ENCODE peak calls at places on chromosome 3, in seven cellular contexts. N is HS-27A; Z is HCT116; S is NCI-H2081 treated with DMSO at 0.1 percent for 48 hours; M is activated CD8-positive, alpha-beta memory T cell treated with anti-CD3 and anti-CD28 coated beads, Interleukin-2, amount 10 ng/mL, durations not matched to agents 7 days and 5 days; X is psoas muscle; G is fibroblast of the conjunctiva. Y is an unnamed sample.

GRCh38 chr3:41200669-41201021 is 1.3 kb downstream of the CTNNB1 start:
- DNase-seq in N (no peak), Z (no peak), S (no peak), M (peak), X (no peak), G (peak), Y (no peak)

GRCh38 chr3:148866261-148866660 is 1.2 kb downstream of the CPA3 start:
- DNase-seq in N (peak), Z (no peak), S (no peak), M (no peak), X (no peak), G (no peak), Y (no peak)

GRCh38 chr3:38164136-38164965 is 986 bp upstream of the OXSR1 start:
- DNase-seq in N (no peak), Z (no peak), S (peak), M (no peak), X (no peak), G (no peak), Y (no peak)

GRCh38 chr3:8888296-8888915 is 74.9 kb downstream of the RAD18 start:
- DNase-seq in N (peak), Z (no peak), S (no peak), M (no peak), X (no peak), G (peak), Y (no peak)

GRCh38 chr3:35671483-35671882 is 32.2 kb downstream of the ARPP21 start:
- DNase-seq in N (no peak), Z (no peak), S (no peak), M (no peak), X (no peak), G (no peak), Y (no peak)

GRCh38 chr3:126713229-126713628 is 9.2 kb downstream of the CHCHD6 start:
- DNase-seq in N (no peak), Z (no peak), S (no peak), M (no peak), X (no peak), G (no peak), Y (no peak)

GRCh38 chr3:20575153-20575552 is 389.1 kb upstream of the SGO1 start:
- DNase-seq in N (peak), Z (no peak), S (no peak), M (no peak), X (no peak), G (no peak), Y (no peak)

GRCh38 chr3:99842826-99843589 is 25.3 kb downstream of the CMSS1 start:
- DNase-seq in N (peak), Z (peak), S (peak), M (no peak), X (no peak), G (peak), Y (no peak)

GRCh38 chr3:154195620-154196366 is 74.6 kb downstream of the ARHGEF26 start:
- DNase-seq in N (no peak), Z (no peak), S (no peak), M (no peak), X (no peak), G (no peak), Y (no peak)

GRCh38 chr3:138862924-138863775 is 28.4 kb upstream of the PIK3CB start:
- DNase-seq in N (peak), Z (peak), S (no peak), M (no peak), X (no peak), G (peak), Y (no peak)

GRCh38 chr3:19972056-19972455 is 25.2 kb downstream of the RAB5A start:
- DNase-seq in N (peak), Z (no peak), S (no peak), M (no peak), X (no peak), G (no peak), Y (no peak)

GRCh38 chr3:186630950-186631624 is 9.1 kb upstream of the FETUB start:
- DNase-seq in N (no peak), Z (no peak), S (no peak), M (no peak), X (no peak), G (no peak), Y (no peak)

GRCh38 chr3:136432685-136433084 is 182.5 kb downstream of the PCCB start:
- DNase-seq in N (no peak), Z (no peak), S (no peak), M (no peak), X (no peak), G (no peak), Y (no peak)

GRCh38 chr3:104588442-104588841 is 778.3 kb upstream of the ALCAM start:
- DNase-seq in N (no peak), Z (no peak), S (no peak), M (no peak), X (no peak), G (no peak), Y (no peak)

GRCh38 chr3:117553461-117553860 is 843.9 kb downstream of the TUSC7 start:
- DNase-seq in N (no peak), Z (no peak), S (no peak), M (no peak), X (no peak), G (peak), Y (no peak)

GRCh38 chr3:127141921-127142730 is 50.8 kb upstream of the PRR23E start:
- DNase-seq in N (no peak), Z (no peak), S (peak), M (peak), X (peak), G (no peak), Y (no peak)

GRCh38 chr3:170346481-170347125 is 10.9 kb upstream of the SKIL start:
- DNase-seq in N (no peak), Z (no peak), S (no peak), M (no peak), X (no peak), G (no peak), Y (no peak)

GRCh38 chr3:66486187-66486586 is 14.6 kb downstream of the LRIG1 start:
- DNase-seq in N (no peak), Z (no peak), S (no peak), M (no peak), X (no peak), G (no peak), Y (no peak)

GRCh38 chr3:128379768-128380167 is 86.9 kb downstream of the DNAJB8 start:
- DNase-seq in N (no peak), Z (no peak), S (no peak), M (no peak), X (no peak), G (no peak), Y (no peak)

GRCh38 chr3:113035387-113035982 is 44.7 kb downstream of the GTPBP8 start:
- DNase-seq in N (peak), Z (peak), S (no peak), M (peak), X (no peak), G (peak), Y (no peak)

GRCh38 chr3:13135251-13135810 is 62.1 kb upstream of the IQSEC1 start:
- DNase-seq in N (no peak), Z (no peak), S (no peak), M (no peak), X (no peak), G (no peak), Y (no peak)

GRCh38 chr3:190731596-190731995 is 130.9 kb downstream of the GMNC start:
- DNase-seq in N (no peak), Z (no peak), S (no peak), M (no peak), X (no peak), G (no peak), Y (no peak)

GRCh38 chr3:146390006-146390772 is 79.2 kb downstream of the PLSCR2 start:
- DNase-seq in N (no peak), Z (no peak), S (no peak), M (no peak), X (no peak), G (no peak), Y (no peak)

GRCh38 chr3:56942523-56942922 is 117.9 kb upstream of the SPATA12 start:
- DNase-seq in N (no peak), Z (no peak), S (no peak), M (no peak), X (no peak), G (no peak), Y (no peak)

GRCh38 chr3:125042725-125043406 is 12.9 kb downstream of the HEG1 start:
- DNase-seq in N (no peak), Z (no peak), S (no peak), M (no peak), X (peak), G (no peak), Y (no peak)

GRCh38 chr3:113086506-113087461 is 96.0 kb downstream of the GTPBP8 start:
- DNase-seq in N (no peak), Z (no peak), S (no peak), M (no peak), X (no peak), G (no peak), Y (no peak)

GRCh38 chr3:126664591-126665214 is 9.8 kb upstream of the TXNRD3 start:
- DNase-seq in N (no peak), Z (no peak), S (no peak), M (peak), X (no peak), G (no peak), Y (no peak)

GRCh38 chr3:50416736-50417636 is 57.7 kb upstream of the TMEM115 start:
- DNase-seq in N (no peak), Z (no peak), S (no peak), M (no peak), X (no peak), G (no peak), Y (no peak)

GRCh38 chr3:48891606-48892005 is 7.1 kb downstream of the SLC25A20 start:
- DNase-seq in N (no peak), Z (no peak), S (no peak), M (no peak), X (no peak), G (no peak), Y (no peak)

GRCh38 chr3:194396561-194396896 is 2.5 kb downstream of the GP5 start:
- DNase-seq in N (no peak), Z (no peak), S (no peak), M (no peak), X (no peak), G (no peak), Y (no peak)

GRCh38 chr3:103048371-103048722 is 613.5 kb downstream of the ZPLD1 start:
- DNase-seq in N (no peak), Z (peak), S (no peak), M (no peak), X (no peak), G (no peak), Y (no peak)

GRCh38 chr3:138062626-138063025 is 52.7 kb downstream of the CLDN18 start:
- DNase-seq in N (no peak), Z (no peak), S (no peak), M (no peak), X (no peak), G (peak), Y (no peak)

GRCh38 chr3:5021571-5022092 is 42.4 kb downstream of the BHLHE40 start:
- DNase-seq in N (no peak), Z (peak), S (no peak), M (no peak), X (no peak), G (no peak), Y (no peak)

GRCh38 chr3:48441940-48442339 is 1.9 kb downstream of the TMA7 start:
- DNase-seq in N (no peak), Z (no peak), S (no peak), M (no peak), X (no peak), G (no peak), Y (no peak)

GRCh38 chr3:195260286-195260905 is 10.6 kb downstream of the XXYLT1 start:
- DNase-seq in N (no peak), Z (no peak), S (no peak), M (peak), X (no peak), G (no peak), Y (no peak)

GRCh38 chr3:14541646-14542045 is 1.5 kb upstream of the GRIP2 start:
- DNase-seq in N (no peak), Z (no peak), S (no peak), M (no peak), X (peak), G (no peak), Y (no peak)

GRCh38 chr3:11001020-11001657 is 8.6 kb downstream of the SLC6A1 start:
- DNase-seq in N (no peak), Z (no peak), S (no peak), M (no peak), X (no peak), G (no peak), Y (no peak)